ENCODE peak calls at places on chromosomes 12 and 14, in five cellular contexts. One of them, this sample, is unnamed.

GRCh38 chr12:116547955-116548471 is 11.2 kb upstream of the MAP1LC3B2 start:
- DNase-seq in cardiac muscle cell: peak; percentile 66
- DNase-seq in IMR-90: peak; percentile 55
- DNase-seq in dorsolateral prefrontal cortex: no peak
- DNase-seq in lower lobe of right lung: no peak
- DNase-seq in this sample: no peak

GRCh38 chr14:94646481-94646880 is 34.3 kb downstream of the SERPINA3 start:
- DNase-seq in IMR-90: peak; percentile 65
- DNase-seq in dorsolateral prefrontal cortex: no peak
- DNase-seq in lower lobe of right lung: no peak
- DNase-seq in cardiac muscle cell: no peak
- DNase-seq in this sample: no peak

GRCh38 chr12:89525002-89525823 is 617 bp upstream of the GALNT4 start:
- DNase-seq in dorsolateral prefrontal cortex: peak; percentile 66
- DNase-seq in cardiac muscle cell: peak; percentile 67
- DNase-seq in IMR-90: peak; percentile 21
- DNase-seq in lower lobe of right lung: peak; percentile 68
- DNase-seq in this sample: peak; percentile 65

GRCh38 chr14:52328286-52328685 is 14.2 kb downstream of the PTGER2 start:
- DNase-seq in cardiac muscle cell: no peak
- DNase-seq in IMR-90: peak; percentile 88
- DNase-seq in lower lobe of right lung: no peak
- DNase-seq in dorsolateral prefrontal cortex: no peak
- DNase-seq in this sample: no peak

GRCh38 chr12:40727774-40728483 is 35.7 kb downstream of the CNTN1 start:
- DNase-seq in dorsolateral prefrontal cortex: no peak
- DNase-seq in IMR-90: no peak
- DNase-seq in lower lobe of right lung: no peak
- DNase-seq in cardiac muscle cell: no peak
- DNase-seq in this sample: no peak

GRCh38 chr14:21846227-21846885 is 172.7 kb upstream of the OR4E1 start:
- DNase-seq in lower lobe of right lung: no peak
- DNase-seq in IMR-90: peak; percentile 0
- DNase-seq in cardiac muscle cell: peak; percentile 50
- DNase-seq in dorsolateral prefrontal cortex: peak; percentile 58
- DNase-seq in this sample: peak; percentile 24

GRCh38 chr14:93113678-93114067 is 2.1 kb downstream of the ITPK1 start:
- DNase-seq in dorsolateral prefrontal cortex: no peak
- DNase-seq in IMR-90: no peak
- DNase-seq in cardiac muscle cell: no peak
- DNase-seq in lower lobe of right lung: no peak
- DNase-seq in this sample: no peak

GRCh38 chr12:69880566-69880965 is 55.5 kb downstream of the MYRFL start:
- DNase-seq in lower lobe of right lung: no peak
- DNase-seq in cardiac muscle cell: no peak
- DNase-seq in IMR-90: peak; percentile 38
- DNase-seq in dorsolateral prefrontal cortex: no peak
- DNase-seq in this sample: no peak

GRCh38 chr12:124683330-124683662 is 115.9 kb upstream of the NCOR2 start:
- DNase-seq in IMR-90: peak; percentile 18
- DNase-seq in cardiac muscle cell: no peak
- DNase-seq in dorsolateral prefrontal cortex: no peak
- DNase-seq in lower lobe of right lung: peak; percentile 69
- DNase-seq in this sample: no peak

GRCh38 chr12:53190108-53190729 is 9.5 kb upstream of the CSAD start:
- DNase-seq in lower lobe of right lung: peak; percentile 60
- DNase-seq in dorsolateral prefrontal cortex: no peak
- DNase-seq in cardiac muscle cell: peak; percentile 53
- DNase-seq in IMR-90: peak; percentile 59
- DNase-seq in this sample: no peak

GRCh38 chr14:75542585-75543091 is 20.4 kb downstream of the BATF start:
- DNase-seq in dorsolateral prefrontal cortex: no peak
- DNase-seq in IMR-90: no peak
- DNase-seq in lower lobe of right lung: peak; percentile 87
- DNase-seq in cardiac muscle cell: peak; percentile 25
- DNase-seq in this sample: peak; percentile 53

GRCh38 chr14:75249251-75249957 is 29.2 kb upstream of the FOS start:
- DNase-seq in cardiac muscle cell: peak; percentile 32
- DNase-seq in dorsolateral prefrontal cortex: no peak
- DNase-seq in lower lobe of right lung: peak; percentile 41
- DNase-seq in IMR-90: no peak
- DNase-seq in this sample: no peak

GRCh38 chr14:67240168-67240932 is 885 bp upstream of the PALS1 start:
- DNase-seq in IMR-90: peak; percentile 11
- DNase-seq in dorsolateral prefrontal cortex: peak; percentile 61
- DNase-seq in lower lobe of right lung: peak; percentile 82
- DNase-seq in cardiac muscle cell: peak; percentile 25
- DNase-seq in this sample: peak; percentile 41

GRCh38 chr14:99733221-99733550 is 49.1 kb downstream of the CYP46A1 start:
- DNase-seq in dorsolateral prefrontal cortex: peak; percentile 19
- DNase-seq in lower lobe of right lung: no peak
- DNase-seq in cardiac muscle cell: no peak
- DNase-seq in IMR-90: no peak
- DNase-seq in this sample: no peak

GRCh38 chr14:89428556-89429196 is 11.6 kb upstream of the FOXN3 start:
- DNase-seq in dorsolateral prefrontal cortex: no peak
- DNase-seq in cardiac muscle cell: no peak
- DNase-seq in lower lobe of right lung: no peak
- DNase-seq in IMR-90: peak; percentile 22
- DNase-seq in this sample: no peak

GRCh38 chr12:113747048-113747447 is 219.1 kb downstream of the RBM19 start:
- DNase-seq in IMR-90: no peak
- DNase-seq in cardiac muscle cell: no peak
- DNase-seq in lower lobe of right lung: no peak
- DNase-seq in dorsolateral prefrontal cortex: no peak
- DNase-seq in this sample: no peak

GRCh38 chr12:43816168-43816567 is 10.1 kb upstream of the TWF1 start:
- DNase-seq in lower lobe of right lung: no peak
- DNase-seq in IMR-90: peak; percentile 20
- DNase-seq in dorsolateral prefrontal cortex: no peak
- DNase-seq in cardiac muscle cell: no peak
- DNase-seq in this sample: no peak

GRCh38 chr12:95940514-95940913 is 1.9 kb downstream of the CCDC38 start:
- DNase-seq in lower lobe of right lung: no peak
- DNase-seq in IMR-90: no peak
- DNase-seq in cardiac muscle cell: no peak
- DNase-seq in dorsolateral prefrontal cortex: no peak
- DNase-seq in this sample: no peak

GRCh38 chr12:124419292-124420040 is 124.6 kb downstream of the RFLNA start:
- DNase-seq in IMR-90: peak; percentile 97
- DNase-seq in lower lobe of right lung: no peak
- DNase-seq in dorsolateral prefrontal cortex: no peak
- DNase-seq in cardiac muscle cell: no peak
- DNase-seq in this sample: no peak

GRCh38 chr12:152440-152839 is 61.5 kb downstream of the SLC6A12 start:
- DNase-seq in dorsolateral prefrontal cortex: no peak
- DNase-seq in cardiac muscle cell: no peak
- DNase-seq in lower lobe of right lung: no peak
- DNase-seq in IMR-90: peak; percentile 63
- DNase-seq in this sample: no peak

GRCh38 chr14:55583942-55584468 is 4.0 kb downstream of the KTN1 start:
- DNase-seq in lower lobe of right lung: no peak
- DNase-seq in cardiac muscle cell: peak; percentile 23
- DNase-seq in dorsolateral prefrontal cortex: no peak
- DNase-seq in IMR-90: peak; percentile 37
- DNase-seq in this sample: no peak

GRCh38 chr12:104722541-104723534 is 235.3 kb downstream of the SLC41A2 start:
- DNase-seq in IMR-90: no peak
- DNase-seq in dorsolateral prefrontal cortex: no peak
- DNase-seq in lower lobe of right lung: no peak
- DNase-seq in cardiac muscle cell: no peak
- DNase-seq in this sample: no peak

GRCh38 chr12:28563926-28564325 is 373.7 kb downstream of the CCDC91 start:
- DNase-seq in IMR-90: peak; percentile 91
- DNase-seq in lower lobe of right lung: no peak
- DNase-seq in cardiac muscle cell: no peak
- DNase-seq in dorsolateral prefrontal cortex: no peak
- DNase-seq in this sample: no peak

GRCh38 chr12:46461907-46462605 is 89.5 kb upstream of the SLC38A2 start:
- DNase-seq in cardiac muscle cell: peak; percentile 14
- DNase-seq in lower lobe of right lung: no peak
- DNase-seq in dorsolateral prefrontal cortex: no peak
- DNase-seq in IMR-90: no peak
- DNase-seq in this sample: no peak

GRCh38 chr12:19025582-19025981 is 104.0 kb upstream of the PLEKHA5 start:
- DNase-seq in dorsolateral prefrontal cortex: no peak
- DNase-seq in lower lobe of right lung: no peak
- DNase-seq in IMR-90: no peak
- DNase-seq in cardiac muscle cell: no peak
- DNase-seq in this sample: no peak

DNA sequence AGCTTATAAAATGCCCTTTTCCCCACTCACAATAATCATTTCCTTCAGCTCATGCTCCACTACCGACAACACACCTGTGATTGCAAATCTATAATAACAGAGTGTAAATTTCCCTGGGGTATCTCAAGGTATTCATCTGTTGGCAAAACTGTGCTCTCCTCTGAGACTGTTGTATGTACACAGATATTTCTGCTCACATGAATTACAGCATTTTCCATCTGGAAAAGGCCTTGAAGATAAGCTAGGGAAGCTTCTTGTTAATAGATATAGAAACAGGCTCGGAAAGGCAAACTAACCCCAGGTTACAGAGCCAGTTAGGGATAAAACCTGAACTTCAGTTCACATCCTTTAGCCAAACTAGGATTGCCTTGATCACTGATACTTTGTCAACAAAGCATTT is 210.4 kb upstream of the KRR1 start:
- DNase-seq in lower lobe of right lung: no peak
- DNase-seq in IMR-90: no peak
- DNase-seq in dorsolateral prefrontal cortex: no peak
- DNase-seq in cardiac muscle cell: no peak
- DNase-seq in this sample: no peak
- H3K27ac ChIP-seq in lower lobe of right lung: peak overlapping the region; percentile 70
- H3K27ac ChIP-seq in IMR-90: peak overlapping the region; percentile 89
- H3K27ac ChIP-seq in dorsolateral prefrontal cortex: peak overlapping the region; percentile 61
- H3K27ac ChIP-seq in cardiac muscle cell: peak overlapping the region; percentile 25
- H3K27ac ChIP-seq in this sample: no peak overlapping the region

GRCh38 chr14:31026076-31026394 is at the start of gene STRN3:
- DNase-seq in IMR-90: no peak
- DNase-seq in cardiac muscle cell: no peak
- DNase-seq in lower lobe of right lung: no peak
- DNase-seq in dorsolateral prefrontal cortex: no peak
- DNase-seq in this sample: no peak

GRCh38 chr14:31022386-31022785 is 3.1 kb upstream of the AP4S1 start:
- DNase-seq in IMR-90: no peak
- DNase-seq in dorsolateral prefrontal cortex: no peak
- DNase-seq in cardiac muscle cell: no peak
- DNase-seq in lower lobe of right lung: no peak
- DNase-seq in this sample: no peak

GRCh38 chr14:31024577-31025334 is 693 bp upstream of the AP4S1 start:
- DNase-seq in cardiac muscle cell: no peak
- DNase-seq in dorsolateral prefrontal cortex: no peak
- DNase-seq in IMR-90: peak; percentile 41
- DNase-seq in lower lobe of right lung: no peak
- DNase-seq in this sample: no peak

GRCh38 chr14:31025335-31026075 is at the start of gene AP4S1:
- DNase-seq in cardiac muscle cell: peak; percentile 64
- DNase-seq in dorsolateral prefrontal cortex: peak; percentile 68
- DNase-seq in IMR-90: no peak
- DNase-seq in lower lobe of right lung: peak; percentile 64
- DNase-seq in this sample: peak; percentile 38

GRCh38 chr14:31024042-31024480 is 1.4 kb upstream of the AP4S1 start:
- DNase-seq in lower lobe of right lung: no peak
- DNase-seq in dorsolateral prefrontal cortex: no peak
- DNase-seq in IMR-90: no peak
- DNase-seq in cardiac muscle cell: no peak
- DNase-seq in this sample: no peak
- H3K27ac ChIP-seq in lower lobe of right lung: no peak overlapping the region
- H3K27ac ChIP-seq in dorsolateral prefrontal cortex: no peak overlapping the region
- H3K27ac ChIP-seq in IMR-90: no peak overlapping the region
- H3K27ac ChIP-seq in cardiac muscle cell: peak overlapping the region; percentile 99
- H3K27ac ChIP-seq in this sample: no peak overlapping the region

DNA sequence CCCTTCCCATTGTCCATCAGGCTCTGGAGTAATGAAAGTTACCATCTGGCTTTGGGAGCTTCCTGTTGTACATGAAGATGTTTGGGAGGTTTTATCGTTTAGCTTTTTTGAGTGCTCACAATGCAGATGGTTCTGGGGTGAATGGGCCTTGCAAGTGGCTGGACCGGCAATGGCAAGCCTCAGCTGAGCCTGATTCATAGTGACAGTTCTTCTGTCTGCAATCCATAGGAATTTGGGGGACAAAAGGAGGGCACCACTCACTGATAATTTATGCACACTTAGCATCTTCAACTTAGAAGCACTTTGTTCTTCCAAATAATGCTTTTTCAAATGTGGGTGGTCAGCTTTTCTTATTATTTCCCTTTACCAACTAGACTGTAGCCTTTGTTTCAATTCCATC is 125.7 kb downstream of the GPR135 start:
- DNase-seq in lower lobe of right lung: no peak
- DNase-seq in dorsolateral prefrontal cortex: no peak
- DNase-seq in IMR-90: no peak
- DNase-seq in cardiac muscle cell: no peak
- DNase-seq in this sample: no peak
- H3K27ac ChIP-seq in lower lobe of right lung: no peak overlapping the region
- H3K27ac ChIP-seq in dorsolateral prefrontal cortex: peak overlapping the region; percentile 45
- H3K27ac ChIP-seq in IMR-90: no peak overlapping the region
- H3K27ac ChIP-seq in cardiac muscle cell: no peak overlapping the region
- H3K27ac ChIP-seq in this sample: no peak overlapping the region

GRCh38 chr14:61611880-61612630 is 83.3 kb upstream of the HIF1A start:
- DNase-seq in IMR-90: peak; percentile 50
- DNase-seq in dorsolateral prefrontal cortex: no peak
- DNase-seq in lower lobe of right lung: no peak
- DNase-seq in cardiac muscle cell: no peak
- DNase-seq in this sample: no peak
- H3K27ac ChIP-seq in IMR-90: peak overlapping the region; percentile 60
- H3K27ac ChIP-seq in dorsolateral prefrontal cortex: no peak overlapping the region
- H3K27ac ChIP-seq in lower lobe of right lung: no peak overlapping the region
- H3K27ac ChIP-seq in cardiac muscle cell: no peak overlapping the region
- H3K27ac ChIP-seq in this sample: no peak overlapping the region

GRCh38 chr14:77002335-77002734 is 26.2 kb downstream of the IRF2BPL start:
- DNase-seq in dorsolateral prefrontal cortex: no peak
- DNase-seq in lower lobe of right lung: no peak
- DNase-seq in cardiac muscle cell: no peak
- DNase-seq in IMR-90: no peak
- DNase-seq in this sample: no peak

GRCh38 chr14:76997257-76997970 is 31.1 kb downstream of the IRF2BPL start:
- DNase-seq in IMR-90: peak; percentile 32
- DNase-seq in lower lobe of right lung: no peak
- DNase-seq in cardiac muscle cell: no peak
- DNase-seq in dorsolateral prefrontal cortex: no peak
- DNase-seq in this sample: no peak

GRCh38 chr14:77002889-77003288 is 25.6 kb downstream of the IRF2BPL start:
- DNase-seq in lower lobe of right lung: no peak
- DNase-seq in dorsolateral prefrontal cortex: no peak
- DNase-seq in cardiac muscle cell: no peak
- DNase-seq in IMR-90: no peak
- DNase-seq in this sample: no peak

GRCh38 chr14:76998777-76999366 is 29.6 kb downstream of the IRF2BPL start:
- DNase-seq in lower lobe of right lung: no peak
- DNase-seq in cardiac muscle cell: no peak
- DNase-seq in dorsolateral prefrontal cortex: no peak
- DNase-seq in IMR-90: no peak
- DNase-seq in this sample: no peak

GRCh38 chr14:77000340-77001235 is 27.9 kb downstream of the IRF2BPL start:
- DNase-seq in IMR-90: peak; percentile 79
- DNase-seq in cardiac muscle cell: peak; percentile 76
- DNase-seq in dorsolateral prefrontal cortex: no peak
- DNase-seq in lower lobe of right lung: no peak
- DNase-seq in this sample: peak; percentile 7
- H3K27ac ChIP-seq in IMR-90: peak overlapping the region; percentile 43
- H3K27ac ChIP-seq in cardiac muscle cell: peak overlapping the region; percentile 78
- H3K27ac ChIP-seq in dorsolateral prefrontal cortex: peak overlapping the region; percentile 64
- H3K27ac ChIP-seq in lower lobe of right lung: peak overlapping the region; percentile 31
- H3K27ac ChIP-seq in this sample: peak overlapping the region; percentile 21